ENCODE peak calls at places on chromosome 2, in four cellular contexts. X is AG09319, N is endothelial cell, O is dorsolateral prefrontal cortex. U is an unnamed sample.
A peak's percentile ranks its signal among the peaks of the same experiment; 100 is the strongest.

GRCh38 chr2:36572054-36572751 is 25.8 kb downstream of the FEZ2 start:
- DNase-seq in N (no peak), O (no peak), X (no peak), U (no peak)

GRCh38 chr2:197073701-197074433 is 147.4 kb upstream of the PGAP1 start:
- DNase-seq in X (no peak), O (peak; percentile 86), N (no peak), U (no peak)

GRCh38 chr2:6852210-6852609 is 13.5 kb downstream of the CMPK2 start:
- DNase-seq in N (no peak), X (no peak), O (no peak), U (no peak)

GRCh38 chr2:151775057-151775740 is 40.9 kb upstream of the NEB start:
- DNase-seq in X (no peak), N (no peak), O (no peak), U (no peak)

GRCh38 chr2:238996331-238997136 is 148.6 kb downstream of the TWIST2 start:
- DNase-seq in N (no peak), X (no peak), O (no peak), U (no peak)

GRCh38 chr2:341017-341542 is 53.2 kb upstream of the ALKAL2 start:
- DNase-seq in O (no peak), N (no peak), X (no peak), U (no peak)

GRCh38 chr2:176020400-176020799 is 18.3 kb upstream of the LNPK start:
- DNase-seq in X (no peak), N (no peak), O (no peak), U (no peak)

GRCh38 chr2:46175409-46175808 is 121.8 kb upstream of the EPAS1 start:
- DNase-seq in O (no peak), N (no peak), X (no peak), U (no peak)

GRCh38 chr2:185522472-185522871 is 216.1 kb upstream of the FSIP2 start:
- DNase-seq in X (no peak), O (no peak), N (no peak), U (no peak)

GRCh38 chr2:102166189-102166845 is 20.5 kb upstream of the IL1RL2 start:
- DNase-seq in N (no peak), X (peak; percentile 42), O (no peak), U (no peak)

GRCh38 chr2:47073641-47074040 is 81.5 kb downstream of the STPG4 start:
- DNase-seq in O (no peak), X (no peak), N (no peak), U (no peak)

GRCh38 chr2:147197754-147198153 is 647.1 kb upstream of the ACVR2A start:
- DNase-seq in X (no peak), N (no peak), O (no peak), U (no peak)

GRCh38 chr2:194842871-194843270 is 814.2 kb upstream of the SLC39A10 start:
- DNase-seq in X (no peak), O (no peak), N (no peak), U (peak; percentile 3)

GRCh38 chr2:98508690-98509054 is 64.0 kb downstream of the INPP4A start:
- DNase-seq in O (no peak), X (no peak), N (no peak), U (no peak)

GRCh38 chr2:222213084-222213483 is 85.7 kb downstream of the PAX3 start:
- DNase-seq in N (no peak), O (no peak), X (no peak), U (no peak)

GRCh38 chr2:150531626-150532419 is 44.4 kb upstream of the RND3 start:
- DNase-seq in X (no peak), O (no peak), N (no peak), U (no peak)

DNA sequence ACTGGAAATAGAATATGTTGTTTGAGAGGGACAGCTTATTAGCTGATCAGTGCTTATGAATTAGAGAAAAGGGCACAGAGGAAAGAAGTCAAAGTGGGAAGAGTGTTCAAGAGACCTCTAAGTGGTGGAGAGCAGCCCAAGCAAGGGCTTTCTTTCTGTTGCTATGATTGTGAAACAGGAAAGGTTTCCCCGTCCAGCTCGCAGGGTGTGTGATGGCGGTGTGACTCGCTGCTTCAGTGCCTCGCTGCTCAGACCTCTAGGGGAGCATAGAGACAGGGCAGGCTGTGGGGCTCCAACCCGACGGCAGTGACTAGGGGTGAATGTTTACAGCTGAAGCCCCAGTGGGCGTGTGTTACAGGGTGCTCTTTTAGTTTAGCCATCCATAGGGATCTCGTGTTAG is 166.5 kb upstream of the COPS8 start:
- DNase-seq in X (no peak), O (no peak), N (no peak), U (no peak)
- TF ChIP-seq CTCF in X (no peak), O (no peak), N (no peak), U (no peak)

GRCh38 chr2:128593518-128594272 is 275.0 kb upstream of the HS6ST1 start:
- DNase-seq in N (no peak), X (no peak), O (no peak), U (peak; percentile 45)
- TF ChIP-seq CTCF in N (no peak), X (no peak), O (no peak), U (no peak)

DNA sequence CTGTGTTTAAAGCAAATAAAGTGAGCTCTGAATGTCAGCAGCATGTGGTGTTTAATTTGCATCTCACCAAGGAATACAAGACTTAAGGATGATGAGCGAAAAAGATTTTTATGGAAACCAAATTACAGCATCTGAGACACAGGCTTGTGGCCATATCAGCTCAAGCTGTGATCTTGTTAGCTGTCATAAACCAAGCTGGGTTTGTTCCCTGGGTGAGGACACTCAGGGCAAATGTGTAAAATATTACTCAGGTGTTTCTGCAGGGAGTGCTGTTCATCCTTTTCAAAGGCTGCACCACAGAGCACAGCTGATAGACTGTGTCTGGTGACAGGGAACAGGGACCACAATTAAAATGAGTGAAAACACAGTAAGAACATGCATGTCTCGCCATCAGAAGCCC is 129.4 kb upstream of the REV1 start:
- DNase-seq in X (no peak), N (no peak), O (no peak), U (no peak)
- TF ChIP-seq CTCF in X (no peak), N (no peak), O (no peak), U (no peak)

GRCh38 chr2:115880558-115880957 is 1438.1 kb downstream of the DPP10 start:
- DNase-seq in O (no peak), N (no peak), X (no peak), U (no peak)
- TF ChIP-seq CTCF in O (no peak), N (peak; percentile 65), X (no peak), U (peak; percentile 42)

GRCh38 chr2:188892632-188893031 is 81.5 kb upstream of the COL3A1 start:
- DNase-seq in X (no peak), N (no peak), O (no peak), U (no peak)
- TF ChIP-seq CTCF in X (no peak), N (no peak), O (no peak), U (no peak)

DNA sequence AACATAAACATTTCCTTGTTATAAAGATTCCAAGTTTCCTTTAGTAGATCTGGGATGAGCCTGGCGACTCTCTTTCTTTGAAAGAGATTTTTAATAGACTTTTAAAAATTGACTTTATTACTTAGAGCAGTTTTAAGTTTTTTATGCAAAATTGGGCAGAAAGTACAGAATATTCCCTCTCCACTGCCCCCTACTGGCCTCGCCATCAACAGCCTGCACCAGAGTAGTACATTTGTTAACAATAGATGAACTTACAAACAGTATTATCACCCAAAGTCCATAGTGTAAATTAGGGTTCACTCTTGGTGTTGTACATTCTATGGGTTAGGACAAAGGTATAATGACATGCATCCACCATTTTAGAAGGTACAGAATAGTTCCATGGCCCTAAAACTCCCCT is 3.9 kb downstream of the MAP3K19 start:
- DNase-seq in X (no peak), O (no peak), N (no peak), U (peak; percentile 15)
- TF ChIP-seq CTCF in X (peak; percentile 27), O (peak; percentile 24), N (peak; percentile 68), U (peak; percentile 44)

GRCh38 chr2:17995594-17995993 is 117.1 kb downstream of the KCNS3 start:
- DNase-seq in X (no peak), O (no peak), N (no peak), U (no peak)
- TF ChIP-seq CTCF in X (no peak), O (no peak), N (no peak), U (no peak)

GRCh38 chr2:122451697-122452096 is 696.2 kb downstream of the TSN start:
- DNase-seq in X (no peak), N (no peak), O (no peak), U (no peak)

GRCh38 chr2:122447237-122447636 is 691.8 kb downstream of the TSN start:
- DNase-seq in N (no peak), X (no peak), O (no peak), U (no peak)

GRCh38 chr2:122446761-122447160 is 691.3 kb downstream of the TSN start:
- DNase-seq in O (no peak), X (no peak), N (no peak), U (no peak)

DNA sequence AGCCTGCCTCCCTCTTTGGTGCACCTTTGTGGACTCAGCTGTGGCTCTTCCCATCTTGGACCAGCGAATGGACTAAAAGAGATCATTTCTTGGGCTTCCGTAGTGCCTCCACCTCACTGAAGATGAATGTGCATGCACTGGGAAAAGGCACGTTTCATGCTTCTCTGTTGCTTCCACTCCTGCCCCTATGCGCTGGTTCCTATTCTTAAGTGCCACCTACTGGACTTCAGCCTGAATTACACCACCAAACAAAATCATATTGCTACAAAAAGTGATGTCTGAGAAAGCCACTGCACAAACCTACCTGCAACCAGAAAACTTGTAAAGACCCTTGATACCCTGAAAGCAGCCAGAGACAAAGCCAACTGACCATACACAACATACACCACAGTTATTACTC is 695.6 kb downstream of the TSN start:
- DNase-seq in O (no peak), X (no peak), N (peak; percentile 20), U (no peak)
- TF ChIP-seq CTCF in O (peak; percentile 30), X (peak; percentile 42), N (peak; percentile 73), U (peak; percentile 37)

DNA sequence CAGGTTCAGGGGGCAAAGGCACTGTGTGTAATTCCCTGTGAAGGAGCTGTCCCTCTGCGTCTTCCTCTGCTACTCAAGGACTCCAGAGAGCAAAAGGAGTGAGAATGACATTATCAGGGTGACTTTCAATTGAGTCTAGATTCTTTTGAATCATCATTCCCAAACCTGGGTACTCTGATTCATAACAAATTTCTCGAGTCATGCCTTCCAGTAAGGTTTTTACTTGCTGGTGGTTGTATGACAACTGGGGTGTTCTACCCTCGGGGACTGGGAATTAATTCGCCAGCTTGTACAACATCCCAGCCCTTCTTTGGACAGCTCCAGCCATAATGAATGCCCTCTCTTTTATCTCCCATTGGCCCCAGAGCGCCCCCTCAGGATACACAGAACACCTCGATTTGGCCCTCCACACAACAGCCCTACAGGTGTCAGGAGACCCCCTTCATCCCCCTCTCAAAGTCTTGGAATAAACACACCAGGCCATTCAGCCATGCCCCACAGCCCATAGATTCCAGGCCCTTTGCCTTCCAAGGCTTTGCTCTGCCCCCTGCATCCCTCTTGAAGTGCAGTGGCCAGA is 254.5 kb downstream of the KLHL29 start:
- DNase-seq in O (no peak), X (no peak), N (no peak), U (no peak)
- TF ChIP-seq CTCF in O (no peak), X (no peak), N (no peak), U (no peak)

GRCh38 chr2:35428548-35428947 is 927.0 kb upstream of the CRIM1 start:
- DNase-seq in O (peak; percentile 56), X (no peak), N (peak; percentile 63), U (peak; percentile 59)
- TF ChIP-seq CTCF in O (peak; percentile 48), X (no peak), N (peak; percentile 76), U (peak; percentile 58)

U was measured in nephron progenitor cell.